ENCODE peak calls at places on chromosomes 7 and 10, in ten cellular contexts. Y, B, I, R, L, P, F, X, M and Q are unnamed samples.
A peak's percentile ranks its signal among the peaks of the same experiment; 100 is the strongest.

GRCh38 chr10:79413196-79413595 is 32.2 kb downstream of the ZCCHC24 start:
- DNase-seq in Y (no peak), B (peak; percentile 93), I (no peak), R (no peak), L (no peak), P (peak; percentile 48), F (peak; percentile 63), X (no peak), M (peak; percentile 67), Q (no peak)

GRCh38 chr7:11835260-11835659 is 3.3 kb upstream of the THSD7A start:
- DNase-seq in Y (no peak), B (no peak), I (no peak), R (no peak), L (no peak), P (no peak), F (no peak), X (no peak), M (no peak), Q (no peak)

GRCh38 chr7:32093415-32094408 is 23.5 kb upstream of the PDE1C start:
- DNase-seq in Y (no peak), B (peak; percentile 94), I (peak; percentile 95), R (peak; percentile 89), L (no peak), P (peak; percentile 20), F (no peak), X (no peak), M (peak; percentile 28), Q (no peak)

GRCh38 chr10:80407836-80408197 is 534 bp upstream of the PRXL2A start:
- DNase-seq in Y (peak; percentile 57), B (no peak), I (no peak), R (peak; percentile 69), L (peak; percentile 48), P (no peak), F (no peak), X (no peak), M (no peak), Q (no peak)

GRCh38 chr7:30914611-30915601 is 3.3 kb downstream of the AQP1 start:
- DNase-seq in Y (no peak), B (peak; percentile 97), I (no peak), R (peak; percentile 68), L (no peak), P (peak; percentile 80), F (no peak), X (peak; percentile 81), M (peak; percentile 66), Q (no peak)

GRCh38 chr7:1819258-1819841 is 149.3 kb downstream of the ELFN1 start:
- DNase-seq in Y (no peak), B (peak; percentile 38), I (no peak), R (no peak), L (no peak), P (no peak), F (no peak), X (no peak), M (no peak), Q (no peak)

GRCh38 chr7:80432166-80432565 is 79.7 kb downstream of the GNAT3 start:
- DNase-seq in Y (no peak), B (no peak), I (no peak), R (peak; percentile 10), L (no peak), P (no peak), F (no peak), X (no peak), M (no peak), Q (no peak)

GRCh38 chr10:7506571-7506970 is 95.7 kb upstream of the SFMBT2 start:
- DNase-seq in Y (no peak), B (no peak), I (no peak), R (no peak), L (no peak), P (no peak), F (no peak), X (no peak), M (no peak), Q (no peak)

GRCh38 chr7:121516791-121517305 is 120.7 kb upstream of the FAM3C start:
- DNase-seq in Y (no peak), B (no peak), I (no peak), R (no peak), L (no peak), P (no peak), F (no peak), X (no peak), M (no peak), Q (no peak)

GRCh38 chr10:86262671-86263165 is 103.9 kb downstream of the GRID1 start:
- DNase-seq in Y (peak; percentile 46), B (peak; percentile 58), I (no peak), R (no peak), L (no peak), P (no peak), F (no peak), X (no peak), M (no peak), Q (no peak)

GRCh38 chr10:31374146-31374696 is 55.2 kb downstream of the ZEB1 start:
- DNase-seq in Y (no peak), B (no peak), I (no peak), R (no peak), L (no peak), P (no peak), F (no peak), X (no peak), M (no peak), Q (no peak)

GRCh38 chr10:91709394-91709798 is 76.5 kb upstream of the PPP1R3C start:
- DNase-seq in Y (no peak), B (no peak), I (no peak), R (peak; percentile 53), L (no peak), P (no peak), F (no peak), X (no peak), M (no peak), Q (no peak)

GRCh38 chr10:116646502-116646901 is 25.7 kb downstream of the PNLIPRP2 start:
- DNase-seq in Y (peak; percentile 7), B (no peak), I (no peak), R (no peak), L (no peak), P (no peak), F (no peak), X (no peak), M (no peak), Q (no peak)

GRCh38 chr10:49627644-49628247 is 13.9 kb downstream of the CHAT start:
- DNase-seq in Y (no peak), B (peak; percentile 5), I (no peak), R (no peak), L (no peak), P (no peak), F (no peak), X (no peak), M (no peak), Q (no peak)

GRCh38 chr7:3089493-3089892 is 45.8 kb upstream of the CARD11 start:
- DNase-seq in Y (peak; percentile 81), B (no peak), I (no peak), R (no peak), L (no peak), P (no peak), F (no peak), X (peak; percentile 31), M (no peak), Q (no peak)

GRCh38 chr10:31578181-31578852 is 259.3 kb downstream of the ZEB1 start:
- DNase-seq in Y (no peak), B (no peak), I (no peak), R (no peak), L (no peak), P (no peak), F (no peak), X (no peak), M (no peak), Q (no peak)

GRCh38 chr10:114571316-114571999 is 86.6 kb downstream of the ABLIM1 start:
- DNase-seq in Y (no peak), B (peak; percentile 54), I (no peak), R (no peak), L (peak; percentile 69), P (no peak), F (no peak), X (no peak), M (no peak), Q (no peak)

GRCh38 chr10:5492322-5492855 is 7.0 kb downstream of the CALML5 start:
- DNase-seq in Y (no peak), B (peak; percentile 35), I (no peak), R (no peak), L (no peak), P (no peak), F (no peak), X (no peak), M (no peak), Q (no peak)

GRCh38 chr10:51892965-51893658 is 193.7 kb upstream of the CSTF2T start:
- DNase-seq in Y (peak; percentile 46), B (no peak), I (no peak), R (peak; percentile 32), L (peak; percentile 14), P (no peak), F (no peak), X (peak; percentile 6), M (no peak), Q (no peak)

GRCh38 chr10:58268454-58268945 is 462 bp upstream of the CISD1 start:
- DNase-seq in Y (no peak), B (peak; percentile 85), I (no peak), R (no peak), L (no peak), P (no peak), F (no peak), X (no peak), M (no peak), Q (no peak)

GRCh38 chr10:1962025-1962424 is 224.7 kb upstream of the ADARB2 start:
- DNase-seq in Y (no peak), B (no peak), I (no peak), R (no peak), L (no peak), P (no peak), F (no peak), X (no peak), M (no peak), Q (no peak)

GRCh38 chr10:102118867-102119266 is 1.3 kb downstream of the LDB1 start:
- DNase-seq in Y (peak; percentile 53), B (peak; percentile 91), I (no peak), R (no peak), L (peak; percentile 57), P (no peak), F (no peak), X (no peak), M (no peak), Q (no peak)
- TF ChIP-seq CTCF in Y (no peak), B (no peak), I (no peak), R (no peak), L (no peak), P (no peak), F (no peak), X (no peak), M (no peak), Q (no peak)

GRCh38 chr7:99616359-99617186 is at the start of gene ZSCAN25:
- DNase-seq in Y (peak; percentile 96), B (peak; percentile 96), I (peak; percentile 71), R (peak; percentile 87), L (peak; percentile 93), P (peak; percentile 84), F (peak; percentile 94), X (peak; percentile 92), M (peak; percentile 89), Q (peak; percentile 83)
- TF ChIP-seq CTCF in Y (peak; percentile 76), B (peak; percentile 34), I (peak; percentile 43), R (peak; percentile 30), L (no peak), P (peak; percentile 60), F (no peak), X (peak; percentile 46), M (peak; percentile 21), Q (peak; percentile 58)

GRCh38 chr7:99390941-99391602 is 16.5 kb downstream of the ARPC1B start:
- DNase-seq in Y (no peak), B (peak; percentile 61), I (no peak), R (no peak), L (no peak), P (no peak), F (no peak), X (no peak), M (no peak), Q (no peak)
- TF ChIP-seq CTCF in Y (no peak), B (no peak), I (no peak), R (no peak), L (no peak), P (no peak), F (no peak), X (no peak), M (no peak), Q (no peak)

GRCh38 chr10:77711683-77712049 is 74.1 kb upstream of the KCNMA1 start:
- DNase-seq in Y (no peak), B (no peak), I (no peak), R (no peak), L (no peak), P (no peak), F (no peak), X (no peak), M (no peak), Q (no peak)
- TF ChIP-seq CTCF in Y (no peak), B (no peak), I (no peak), R (no peak), L (no peak), P (peak; percentile 73), F (no peak), X (no peak), M (no peak), Q (no peak)